ENCODE peak calls at places on chromosome 6, in ten cellular contexts. N is ascending aorta, B is HL-60, E is mucosa of descending colon, Z is GM13976, I is adrenal gland, R is Peyer's patch, D is foreskin fibroblast, P is endothelial cell, Q is MM.1S. A is an unnamed sample.

GRCh38 chr6:148855744-148856143 is 108.9 kb downstream of the UST start:
- DNase-seq in Q (no peak), I (no peak), D (no peak), E (no peak), P (no peak), N (no peak), R (no peak), Z (no peak), B (no peak), A (no peak)

GRCh38 chr6:155117266-155117665 is 122.2 kb downstream of the TIAM2 start:
- DNase-seq in Z (no peak), R (no peak), I (no peak), B (no peak), P (no peak), E (no peak), D (peak; percentile 68), N (no peak), Q (no peak), A (peak; percentile 91)

GRCh38 chr6:51844391-51844735 is 243.1 kb downstream of the PKHD1 start:
- DNase-seq in Q (peak; percentile 22), Z (no peak), E (no peak), I (no peak), D (no peak), N (no peak), P (peak; percentile 33), R (no peak), B (no peak), A (no peak)

GRCh38 chr6:170020041-170020583 is 268.7 kb downstream of the ERMARD start:
- DNase-seq in P (no peak), B (no peak), D (no peak), R (no peak), E (no peak), Z (no peak), Q (no peak), N (peak; percentile 21), I (no peak), A (no peak)

GRCh38 chr6:10404107-10404798 is 10.6 kb downstream of the TFAP2A start:
- DNase-seq in E (peak; percentile 94), B (peak; percentile 94), Q (peak; percentile 97), R (peak; percentile 38), Z (peak; percentile 97), D (peak; percentile 95), I (peak; percentile 87), P (peak; percentile 97), N (peak; percentile 88), A (peak; percentile 94)

GRCh38 chr6:18147160-18147559 is 7.7 kb downstream of the TPMT start:
- DNase-seq in R (no peak), N (no peak), B (no peak), Q (no peak), Z (no peak), D (peak; percentile 39), P (no peak), E (no peak), I (no peak), A (no peak)

GRCh38 chr6:19691465-19692167 is 145.6 kb upstream of the ID4 start:
- DNase-seq in D (no peak), R (no peak), Q (no peak), P (peak; percentile 24), Z (no peak), E (no peak), I (no peak), B (no peak), N (no peak), A (peak; percentile 7)

GRCh38 chr6:170393807-170394399 is 87.3 kb downstream of the FAM120B start:
- DNase-seq in E (no peak), I (no peak), Q (no peak), N (no peak), P (no peak), R (no peak), B (no peak), Z (no peak), D (no peak), A (no peak)

GRCh38 chr6:110456694-110457093 is 19.7 kb downstream of the SLC22A16 start:
- DNase-seq in R (no peak), D (no peak), B (no peak), I (no peak), Q (no peak), Z (no peak), P (no peak), E (no peak), N (no peak), A (no peak)
- TF ChIP-seq CTCF in R (no peak), D (no peak), B (no peak), I (no peak), Q (no peak), Z (no peak), P (no peak), E (no peak), N (no peak), A (no peak)

GRCh38 chr6:50187212-50188055 is 137.7 kb upstream of the DEFB112 start:
- DNase-seq in I (no peak), E (no peak), Z (no peak), N (no peak), R (no peak), B (no peak), Q (no peak), P (no peak), D (no peak), A (no peak)

GRCh38 chr6:50180646-50181045 is 130.9 kb upstream of the DEFB112 start:
- DNase-seq in P (no peak), I (no peak), N (no peak), D (no peak), B (no peak), E (no peak), Q (peak; percentile 24), R (no peak), Z (no peak), A (no peak)

GRCh38 chr6:50185006-50185405 is 135.3 kb upstream of the DEFB112 start:
- DNase-seq in B (no peak), Z (no peak), D (no peak), E (no peak), R (no peak), Q (no peak), P (peak; percentile 28), I (no peak), N (no peak), A (no peak)
- TF ChIP-seq CTCF in B (no peak), Z (peak; percentile 34), D (no peak), E (no peak), R (no peak), Q (peak; percentile 44), P (peak; percentile 56), I (peak; percentile 31), N (no peak), A (no peak)

GRCh38 chr6:147448212-147448611 is 60.3 kb upstream of the SAMD5 start:
- DNase-seq in Z (no peak), P (no peak), R (no peak), Q (peak; percentile 5), I (no peak), B (no peak), D (no peak), N (no peak), E (no peak), A (no peak)

GRCh38 chr6:147449405-147450161 is 58.9 kb upstream of the SAMD5 start:
- DNase-seq in I (no peak), D (no peak), B (no peak), Q (no peak), R (no peak), Z (no peak), P (no peak), N (no peak), E (no peak), A (no peak)

DNA sequence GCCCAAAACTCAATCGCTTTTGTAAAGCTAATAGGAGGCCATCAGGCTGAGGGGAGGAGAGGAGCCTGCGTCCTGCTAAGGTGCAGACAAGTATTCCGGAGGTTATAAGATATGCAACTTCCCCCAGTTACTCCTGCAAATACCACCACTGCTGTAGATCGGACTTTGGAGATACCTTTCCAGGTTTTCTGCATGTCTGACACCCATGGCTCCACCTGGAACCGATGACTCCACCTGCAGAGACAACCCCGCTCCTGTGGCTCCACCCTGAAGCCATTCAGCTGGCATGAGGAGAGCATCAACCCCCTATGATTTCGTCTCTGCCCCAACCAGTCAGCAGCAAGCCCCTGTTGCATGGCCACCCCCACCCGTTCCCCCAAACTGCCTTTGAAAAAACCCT is 59.7 kb upstream of the SAMD5 start:
- DNase-seq in E (no peak), I (no peak), D (no peak), B (no peak), P (no peak), Z (no peak), R (no peak), N (no peak), Q (no peak), A (no peak)
- TF ChIP-seq CTCF in E (no peak), I (no peak), D (no peak), B (no peak), P (no peak), Z (no peak), R (no peak), N (no peak), Q (no peak), A (no peak)

GRCh38 chr6:13485923-13486557 is 1.4 kb downstream of the GFOD1 start:
- DNase-seq in Z (peak; percentile 68), D (no peak), Q (peak; percentile 51), N (peak; percentile 68), R (peak; percentile 45), I (peak; percentile 21), P (peak; percentile 25), E (peak; percentile 57), B (peak; percentile 64), A (peak; percentile 48)

GRCh38 chr6:13486679-13487121 is 700 bp downstream of the GFOD1 start:
- DNase-seq in P (peak; percentile 51), R (peak; percentile 69), I (peak; percentile 52), E (peak; percentile 74), B (peak; percentile 44), Q (peak; percentile 39), N (peak; percentile 80), Z (peak; percentile 78), D (peak; percentile 61), A (peak; percentile 74)

GRCh38 chr6:13488015-13488895 is 855 bp upstream of the GFOD1 start:
- DNase-seq in D (no peak), Q (no peak), I (peak; percentile 39), B (peak; percentile 31), R (peak; percentile 35), N (peak; percentile 79), P (peak; percentile 52), Z (peak; percentile 61), E (peak; percentile 73), A (peak; percentile 67)

GRCh38 chr6:13488896-13489237 is 1.5 kb upstream of the GFOD1 start:
- DNase-seq in Z (no peak), E (no peak), B (no peak), P (no peak), Q (no peak), D (no peak), I (no peak), R (no peak), N (no peak), A (no peak)

DNA sequence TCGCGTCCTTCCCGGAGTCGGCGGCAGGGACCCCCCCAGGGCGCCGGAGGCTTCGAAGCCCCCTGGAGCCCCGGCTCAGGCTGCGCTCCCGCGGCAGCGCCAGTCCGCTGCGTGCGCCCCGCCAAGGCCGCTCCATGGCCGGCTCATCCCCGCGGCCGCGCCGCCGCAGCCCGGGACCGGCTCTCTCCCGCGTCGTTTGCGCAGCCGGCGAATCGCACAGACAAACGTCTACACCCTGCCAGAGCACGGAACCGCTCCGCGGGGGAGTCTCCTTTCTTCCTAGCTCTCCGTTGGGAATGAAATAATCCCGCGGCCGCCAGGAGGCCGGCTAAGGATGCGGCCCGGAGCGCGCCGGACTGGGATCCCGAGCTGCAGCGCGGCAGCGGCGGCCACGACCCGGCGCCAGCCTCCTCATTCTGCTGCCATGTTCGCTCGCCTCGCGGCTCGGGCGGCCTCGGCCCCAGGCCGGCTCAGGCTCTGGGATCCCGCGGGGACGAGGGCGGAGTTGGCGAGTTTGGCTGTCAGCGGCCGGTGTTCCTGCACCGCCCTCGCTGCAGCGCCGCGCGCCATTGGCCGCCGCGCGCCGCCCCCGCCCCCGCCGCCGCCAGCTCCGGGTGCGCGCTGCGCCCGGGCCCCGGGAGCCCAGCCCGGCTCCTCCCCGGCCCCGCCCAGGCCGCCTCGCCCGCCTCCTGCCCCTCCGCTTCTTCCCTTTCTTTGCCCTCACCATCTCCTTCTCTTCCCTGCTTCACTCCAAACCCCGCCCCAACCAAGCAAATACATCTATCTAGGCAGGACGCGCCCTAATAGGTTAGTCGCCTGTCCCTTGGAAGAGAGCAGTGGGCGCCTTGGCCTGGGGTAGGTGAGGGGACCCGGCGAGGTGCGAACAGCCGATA is at the start of gene GFOD1:
- DNase-seq in D (peak; percentile 85), I (peak; percentile 82), P (peak; percentile 79), Z (peak; percentile 96), N (peak; percentile 93), E (peak; percentile 93), R (peak; percentile 77), Q (peak; percentile 83), B (peak; percentile 63), A (peak; percentile 87)
- TF ChIP-seq CTCF in D (no peak), I (no peak), P (peak; percentile 44), Z (no peak), N (no peak), E (no peak), R (no peak), Q (no peak), B (no peak), A (peak; percentile 25)